ENCODE peak calls at places on chromosomes 12 and 14, in four cellular contexts. E is RPMI8226; V is activated T-cell treated with anti-CD3 and anti-CD28 coated beads, Interleukin-2, amount 50 U/mL, for 72 hours; K is nephron progenitor cell. X is an unnamed sample.

GRCh38 chr12:78146365-78146772 is 315.7 kb downstream of the NAV3 start:
- DNase-seq in E (peak; percentile 24), V (no peak), K (no peak), X (no peak)

GRCh38 chr12:56914724-56915123 is 19.5 kb downstream of the SDR9C7 start:
- DNase-seq in E (no peak), V (no peak), K (no peak), X (no peak)

GRCh38 chr12:95972832-95973465 is 23.2 kb downstream of the HAL start:
- DNase-seq in E (peak; percentile 87), V (no peak), K (no peak), X (no peak)

GRCh38 chr12:93318720-93319522 is 58.8 kb upstream of the NUDT4 start:
- DNase-seq in E (no peak), V (no peak), K (no peak), X (no peak)

GRCh38 chr12:132508860-132509732 is 19.1 kb downstream of the FBRSL1 start:
- DNase-seq in E (no peak), V (no peak), K (no peak), X (no peak)

GRCh38 chr14:100979079-100979478 is 75.6 kb upstream of the RTL1 start:
- DNase-seq in E (no peak), V (no peak), K (no peak), X (no peak)

GRCh38 chr14:53032161-53032803 is 81.4 kb upstream of the FERMT2 start:
- DNase-seq in E (no peak), V (no peak), K (no peak), X (no peak)

GRCh38 chr14:39230416-39230815 is 3.3 kb upstream of the MIA2 start:
- DNase-seq in E (no peak), V (peak; percentile 29), K (no peak), X (no peak)

GRCh38 chr12:57452937-57453509 is 2.1 kb upstream of the INHBE start:
- DNase-seq in E (peak; percentile 69), V (peak; percentile 72), K (peak; percentile 90), X (peak; percentile 75)

GRCh38 chr14:71638523-71639196 is 293.6 kb upstream of the RGS6 start:
- DNase-seq in E (no peak), V (no peak), K (no peak), X (no peak)

GRCh38 chr14:23209651-23210423 is 26.4 kb upstream of the SLC7A8 start:
- DNase-seq in E (no peak), V (no peak), K (no peak), X (no peak)